ENCODE peak calls at places on chromosomes 3 and 15, in five cellular contexts. I is HepG2, U is PC-3, M is mammary epithelial cell, P is SK-N-SH. L is an unnamed sample.

GRCh38 chr3:42652611-42653302 is 740 bp upstream of the ZBTB47 start:
- DNase-seq in U (peak), P (peak), I (peak), M (peak), L (peak)

GRCh38 chr15:73955326-73955725 is 29.1 kb downstream of the LOXL1 start:
- DNase-seq in U (no peak), I (no peak), P (no peak), M (no peak), L (no peak)

GRCh38 chr3:100586832-100587231 is 22.6 kb upstream of the ADGRG7 start:
- DNase-seq in I (no peak), U (no peak), M (no peak), P (no peak), L (no peak)

GRCh38 chr15:34472947-34473346 is 35.3 kb upstream of the GOLGA8A start:
- DNase-seq in P (no peak), U (no peak), M (no peak), I (no peak), L (no peak)

GRCh38 chr15:94509259-94509658 is 277.9 kb downstream of the MCTP2 start:
- DNase-seq in U (no peak), M (no peak), I (no peak), P (no peak), L (no peak)

GRCh38 chr15:69498282-69498681 is 45.7 kb downstream of the RPLP1 start:
- DNase-seq in U (no peak), P (no peak), M (no peak), I (no peak), L (peak)

GRCh38 chr15:92801774-92802464 is 98.2 kb upstream of the CHD2 start:
- DNase-seq in U (peak), P (no peak), M (peak), I (peak), L (no peak)

GRCh38 chr3:31980530-31981205 is 394 bp downstream of the OSBPL10 start:
- DNase-seq in M (peak), I (peak), P (peak), U (peak), L (peak)

GRCh38 chr15:28129261-28129848 is 30.2 kb upstream of the OCA2 start:
- DNase-seq in I (no peak), U (no peak), P (no peak), M (no peak), L (no peak)

GRCh38 chr15:94453227-94453626 is 221.9 kb downstream of the MCTP2 start:
- DNase-seq in M (peak), I (no peak), P (no peak), U (no peak), L (no peak)

GRCh38 chr3:94225176-94225742 is 162.4 kb downstream of the NSUN3 start:
- DNase-seq in P (no peak), M (peak), I (no peak), U (peak), L (no peak)

GRCh38 chr15:52498700-52499099 is 30.0 kb downstream of the MYO5A start:
- DNase-seq in I (no peak), U (no peak), P (no peak), M (no peak), L (no peak)

GRCh38 chr3:129686941-129687340 is 80.5 kb upstream of the PLXND1 start:
- DNase-seq in P (no peak), U (peak), I (peak), M (no peak), L (no peak)

DNA sequence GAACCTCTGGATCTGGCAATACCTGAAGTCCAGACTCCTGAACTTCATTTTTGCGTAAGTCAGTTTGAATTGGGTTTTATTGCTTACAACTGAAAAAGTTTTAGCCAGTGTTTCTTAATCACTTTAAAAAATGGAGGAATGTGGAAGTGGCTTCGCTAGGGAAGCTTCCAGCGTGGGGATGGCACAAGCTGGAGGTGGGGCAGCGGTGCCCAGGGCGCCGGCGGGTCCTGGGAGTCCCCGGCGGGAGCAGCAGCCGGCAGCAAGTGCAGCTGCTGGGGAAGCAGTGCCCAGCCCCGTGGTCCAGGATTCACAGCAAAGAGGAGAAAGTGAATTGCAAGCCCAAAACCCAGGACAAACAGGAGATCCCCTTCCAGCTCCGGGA is 301.8 kb upstream of the PROK2 start:
- DNase-seq in P (no peak), U (no peak), I (no peak), M (no peak), L (no peak)
- H3K9ac ChIP-seq in P (no peak), U (no peak), I (no peak), M (no peak), L (no peak)

GRCh38 chr3:111902534-111902933 is 43.5 kb downstream of the PHLDB2 start:
- DNase-seq in M (no peak), P (no peak), I (no peak), U (no peak), L (no peak)

GRCh38 chr3:111906667-111907066 is 47.6 kb downstream of the PHLDB2 start:
- DNase-seq in U (no peak), I (no peak), M (no peak), P (no peak), L (no peak)

GRCh38 chr3:111903067-111903511 is 44.0 kb downstream of the PHLDB2 start:
- DNase-seq in P (no peak), M (peak), I (no peak), U (peak), L (no peak)

GRCh38 chr3:111907151-111907550 is 48.1 kb downstream of the PHLDB2 start:
- DNase-seq in I (no peak), P (no peak), M (no peak), U (no peak), L (no peak)

GRCh38 chr3:111904376-111905241 is 45.5 kb downstream of the PHLDB2 start:
- DNase-seq in I (peak), U (peak), P (no peak), M (peak), L (no peak)
- TF ChIP-seq CTCF in I (no peak), U (no peak), P (no peak), M (peak), L (no peak)

DNA sequence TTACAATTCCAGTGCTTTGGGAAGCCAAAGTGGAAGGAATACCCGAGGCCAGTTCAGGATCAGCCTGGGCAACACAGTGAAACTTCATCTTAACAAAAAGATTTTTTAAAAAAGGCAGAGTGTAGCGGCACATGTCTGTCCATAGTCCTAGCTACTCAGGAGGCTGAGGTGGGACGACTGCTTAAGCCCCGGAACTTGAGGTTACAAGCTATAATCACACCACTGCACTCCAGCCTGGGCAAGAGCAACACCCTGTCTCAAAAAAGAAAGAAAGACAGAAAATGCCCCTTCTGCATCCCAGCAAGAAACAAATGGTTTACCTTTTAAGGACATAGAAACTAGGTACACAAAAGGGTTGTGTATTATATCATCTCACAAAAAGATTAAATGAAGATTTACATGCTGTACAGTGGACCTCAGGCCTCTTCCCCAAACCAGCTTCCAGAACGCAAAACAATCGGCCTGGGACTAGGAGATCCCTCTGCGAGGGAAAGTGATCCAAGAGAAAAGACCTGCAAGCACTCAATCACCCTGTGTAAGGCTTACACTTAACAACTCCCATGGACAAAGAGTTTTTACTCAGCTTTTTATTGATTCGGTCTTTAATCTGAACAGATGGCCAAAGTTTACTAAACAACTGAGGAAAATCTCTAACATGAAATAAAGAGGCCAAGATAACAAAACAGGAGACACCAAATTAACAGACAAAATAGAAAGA is 21.2 kb downstream of the TFDP2 start:
- DNase-seq in P (no peak), M (no peak), I (no peak), U (no peak), L (no peak)
- H3K9ac ChIP-seq in P (no peak), M (no peak), I (no peak), U (no peak), L (no peak)

DNA sequence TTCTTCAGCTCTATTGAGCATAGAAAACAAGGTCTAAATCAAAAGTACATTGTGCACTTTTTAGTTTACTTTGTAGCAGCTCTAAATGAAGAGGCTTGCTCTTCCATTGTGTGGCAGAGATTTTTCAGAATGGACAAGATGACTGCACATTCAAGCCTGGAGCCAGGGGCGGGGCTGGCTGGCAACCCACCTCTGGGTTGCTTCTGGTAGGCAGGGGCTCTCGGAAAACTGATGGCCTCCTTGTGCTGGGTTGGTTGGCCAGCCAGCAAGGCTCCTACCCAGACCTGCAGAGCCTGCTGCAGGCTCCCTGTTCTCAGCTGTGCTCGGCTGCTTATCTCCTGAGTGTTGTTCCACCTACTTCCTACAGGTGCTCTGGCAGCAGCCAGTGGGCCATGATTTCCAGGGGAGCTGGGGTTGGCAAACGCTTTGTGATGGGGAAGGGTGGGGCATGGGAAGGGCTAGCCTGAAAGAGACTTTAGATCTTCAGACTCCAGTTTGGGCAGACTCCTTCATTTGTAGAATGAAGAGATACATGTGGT is 8.8 kb downstream of the BSN start:
- DNase-seq in P (no peak), M (no peak), U (no peak), I (no peak), L (peak)
- TF ChIP-seq CTCF in P (no peak), M (peak), U (no peak), I (no peak), L (peak)

GRCh38 chr3:151467069-151467468 is 6.2 kb upstream of the IGSF10 start:
- DNase-seq in P (no peak), M (no peak), U (no peak), I (no peak), L (no peak)

GRCh38 chr3:151460240-151460639 is 621 bp downstream of the IGSF10 start:
- DNase-seq in P (no peak), M (peak), I (no peak), U (peak), L (no peak)

GRCh38 chr3:151459360-151459759 is 1.5 kb downstream of the IGSF10 start:
- DNase-seq in I (no peak), U (no peak), M (no peak), P (no peak), L (no peak)

GRCh38 chr3:151460774-151461450 is at the start of gene IGSF10:
- DNase-seq in P (peak), I (no peak), U (no peak), M (no peak), L (peak)

DNA sequence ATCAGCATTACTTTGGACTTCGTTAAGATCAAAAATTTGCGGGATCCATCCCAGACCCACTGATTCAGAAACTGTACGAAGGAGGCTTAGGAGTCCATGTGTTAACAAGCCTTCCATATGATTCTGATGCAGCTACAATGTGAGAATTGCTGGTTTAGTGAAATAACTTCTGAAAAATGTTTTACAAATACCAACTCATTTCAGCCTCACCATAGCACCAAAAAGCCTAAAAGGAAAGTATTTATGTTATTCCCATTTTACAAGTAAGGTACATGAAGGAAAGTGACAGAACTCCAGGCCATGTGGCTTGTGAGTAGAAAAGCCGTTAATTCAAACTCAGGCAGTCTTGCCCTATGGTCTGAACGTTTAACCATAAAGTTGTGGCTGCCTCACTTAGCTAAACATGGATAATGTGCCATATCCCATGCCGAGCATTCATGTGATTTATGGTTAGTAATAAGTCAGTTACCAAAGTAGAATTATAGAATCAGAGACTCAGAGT is 1.5 kb upstream of the IGSF10 start:
- DNase-seq in P (no peak), U (no peak), M (no peak), I (no peak), L (no peak)
- H3K9ac ChIP-seq in P (no peak), U (no peak), M (no peak), I (no peak), L (no peak)

DNA sequence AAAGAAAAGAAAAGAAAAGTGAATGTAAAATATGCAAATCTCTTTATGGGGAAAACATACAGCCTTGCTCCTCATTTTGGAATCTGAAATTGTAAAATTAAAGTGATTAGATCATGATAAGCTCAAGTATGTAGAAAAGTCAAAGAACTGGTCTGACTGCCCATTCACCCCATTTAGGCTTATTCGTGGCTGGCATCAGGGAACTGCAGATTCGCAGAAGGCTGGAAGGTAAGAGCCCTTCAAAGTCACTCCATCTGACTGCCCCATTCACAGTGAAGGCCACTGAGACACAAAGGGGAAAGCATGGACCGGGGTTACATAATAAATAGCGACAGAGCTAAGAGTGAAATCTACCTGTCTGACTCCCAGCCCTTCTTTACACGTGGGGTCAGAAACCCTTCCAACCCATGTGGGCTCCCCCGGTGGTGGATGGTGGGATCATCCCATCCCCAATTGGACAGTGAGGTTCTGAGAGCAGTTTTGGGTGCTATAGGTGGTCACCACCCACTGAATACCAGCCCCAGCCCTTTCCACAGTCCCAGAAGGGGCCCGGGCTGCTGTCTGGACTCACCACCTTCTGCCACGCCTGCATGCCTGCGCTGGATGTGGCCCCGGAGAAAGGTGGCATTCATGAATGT is 18.1 kb downstream of the DZIP1L start:
- DNase-seq in I (no peak), U (peak), M (no peak), P (peak), L (peak)
- TF ChIP-seq CTCF in I (peak), U (peak), M (peak), P (peak), L (peak)

DNA sequence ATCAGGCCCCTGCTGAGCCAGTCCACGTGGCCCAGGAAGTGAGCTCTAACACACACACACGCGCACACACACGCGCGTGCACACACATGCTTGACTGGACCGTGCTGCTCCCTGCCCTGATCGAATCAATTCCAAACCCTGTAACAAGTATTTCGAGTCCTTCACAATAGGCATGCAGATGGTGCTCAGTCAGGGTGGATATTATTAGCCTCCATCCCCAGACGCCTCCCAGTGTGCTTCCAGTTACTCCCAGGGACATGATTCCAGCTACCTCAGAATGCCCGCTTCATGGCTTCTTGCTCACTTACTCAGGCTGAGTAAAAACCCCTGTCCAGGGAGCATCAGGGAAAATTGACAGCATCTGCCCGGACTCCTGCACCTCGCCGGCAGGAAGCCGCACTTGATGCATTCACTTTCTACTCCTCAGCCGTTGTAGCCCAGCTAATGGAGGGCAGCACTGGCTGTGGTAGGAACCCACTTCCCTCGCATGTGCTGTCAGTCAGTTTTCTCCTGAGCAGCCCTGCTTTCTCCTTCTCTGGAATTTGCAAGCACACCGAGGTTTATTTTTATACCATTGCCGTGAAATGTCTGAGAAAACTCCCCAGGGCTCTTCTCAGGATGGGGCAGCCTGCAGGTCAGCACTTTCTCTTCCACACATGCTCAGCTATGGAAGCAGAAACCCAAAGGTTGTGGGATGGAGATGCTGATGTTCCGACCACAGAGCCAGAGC is 126.1 kb upstream of the ABHD17C start:
- DNase-seq in U (no peak), I (no peak), P (no peak), M (no peak), L (peak)
- H3K9ac ChIP-seq in U (no peak), I (no peak), P (no peak), M (no peak), L (no peak)

GRCh38 chr3:162777118-162777517 is 1280.5 kb downstream of the OTOL1 start:
- DNase-seq in I (no peak), M (no peak), U (no peak), P (no peak), L (no peak)
- TF ChIP-seq CTCF in I (no peak), M (no peak), U (no peak), P (no peak), L (peak)

GRCh38 chr3:98554580-98554979 is 22.8 kb downstream of the GPR15 start:
- DNase-seq in P (no peak), U (no peak), M (no peak), I (no peak), L (no peak)

GRCh38 chr3:98553021-98553563 is 21.3 kb downstream of the GPR15 start:
- DNase-seq in P (no peak), I (no peak), U (no peak), M (no peak), L (no peak)

GRCh38 chr3:98553751-98554150 is 22.0 kb downstream of the GPR15 start:
- DNase-seq in M (no peak), U (no peak), P (no peak), I (no peak), L (no peak)

GRCh38 chr3:98556164-98557130 is 24.7 kb downstream of the GPR15 start:
- DNase-seq in M (no peak), I (no peak), U (no peak), P (no peak), L (no peak)

GRCh38 chr3:98555025-98555379 is 23.2 kb downstream of the GPR15 start:
- DNase-seq in P (no peak), I (no peak), U (peak), M (no peak), L (no peak)
- H3K9ac ChIP-seq in P (no peak), I (no peak), U (no peak), M (no peak), L (no peak)

DNA sequence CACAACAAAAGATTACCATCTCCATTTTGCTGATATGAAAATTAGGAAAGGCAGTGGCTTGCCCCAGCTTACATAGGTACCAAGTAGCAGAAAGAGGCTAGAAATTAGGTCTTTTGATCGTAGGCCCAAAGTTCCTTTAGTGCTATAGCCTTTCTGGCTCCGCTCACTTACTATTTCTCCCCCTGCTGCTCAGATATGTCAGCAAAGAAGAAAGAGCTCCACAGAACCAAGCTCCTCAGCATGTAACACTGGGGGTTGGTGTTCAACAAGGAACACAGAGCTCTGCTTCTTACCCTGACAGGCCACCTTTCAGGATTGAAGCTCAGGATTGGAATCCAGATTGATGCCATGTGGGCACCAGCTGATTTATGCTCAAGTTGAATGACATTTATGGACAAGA is 6.2 kb upstream of the IL12A start:
- DNase-seq in P (no peak), I (no peak), M (no peak), U (no peak), L (peak)
- TF ChIP-seq CTCF in P (no peak), I (peak), M (no peak), U (no peak), L (peak)

L was measured in endodermal cell.